ENCODE peak calls at places on chromosomes 2 and 18, in nine cellular contexts. V, H, W, P, N, U, X, G and J are unnamed samples.

GRCh38 chr2:72994991-72995380 is 76.5 kb downstream of the SFXN5 start:
- DNase-seq in H (no peak), G (no peak), N (no peak), P (no peak), U (no peak), X (peak; percentile 62), V (no peak), W (no peak), J (no peak)

GRCh38 chr2:74481961-74482800 is 617 bp downstream of the CCDC142 start:
- DNase-seq in H (peak; percentile 67), X (peak; percentile 87), G (no peak), N (peak; percentile 53), P (no peak), W (peak; percentile 70), U (peak; percentile 33), V (no peak), J (no peak)

GRCh38 chr2:112092286-112093041 is 37.4 kb downstream of the TMEM87B start:
- DNase-seq in X (no peak), H (no peak), V (no peak), U (peak; percentile 58), G (no peak), N (no peak), W (no peak), P (no peak), J (no peak)

GRCh38 chr2:40668435-40668834 is 216.5 kb upstream of the SLC8A1 start:
- DNase-seq in X (no peak), N (no peak), H (peak; percentile 53), G (no peak), U (no peak), V (no peak), P (no peak), W (no peak), J (peak; percentile 32)

GRCh38 chr18:36672437-36673344 is 156.1 kb downstream of the TPGS2 start:
- DNase-seq in P (no peak), N (no peak), W (peak; percentile 41), H (no peak), X (no peak), V (no peak), U (peak; percentile 99), G (peak; percentile 67), J (peak; percentile 6)

GRCh38 chr2:6254446-6254845 is 562.3 kb downstream of the SOX11 start:
- DNase-seq in X (no peak), V (no peak), P (no peak), U (no peak), N (no peak), W (no peak), H (no peak), G (no peak), J (peak; percentile 22)

GRCh38 chr2:168470188-168470879 is 14.3 kb downstream of the CERS6 start:
- DNase-seq in P (no peak), N (no peak), U (no peak), X (no peak), H (no peak), W (no peak), G (no peak), V (no peak), J (no peak)

GRCh38 chr2:45223531-45223930 is 214.3 kb upstream of the SIX2 start:
- DNase-seq in W (no peak), N (no peak), P (no peak), X (no peak), V (no peak), U (no peak), G (no peak), H (no peak), J (no peak)

GRCh38 chr18:51658436-51658835 is 461.0 kb upstream of the MEX3C start:
- DNase-seq in H (no peak), X (no peak), V (no peak), N (no peak), U (no peak), G (no peak), P (no peak), W (no peak), J (no peak)

GRCh38 chr2:104847821-104848160 is 6.1 kb upstream of the POU3F3 start:
- DNase-seq in H (no peak), U (no peak), G (no peak), W (no peak), N (no peak), V (no peak), P (no peak), X (no peak), J (no peak)

GRCh38 chr18:11981633-11982366 is 493 bp downstream of the IMPA2 start:
- DNase-seq in V (no peak), G (no peak), U (peak; percentile 20), N (no peak), W (peak; percentile 54), H (peak; percentile 55), P (peak; percentile 69), X (peak; percentile 84), J (no peak)

GRCh38 chr2:220961461-220961860 is 610.6 kb downstream of the EPHA4 start:
- DNase-seq in N (no peak), P (no peak), V (no peak), U (no peak), X (no peak), G (no peak), H (no peak), W (no peak), J (no peak)

GRCh38 chr18:12307251-12307736 is 747 bp upstream of the TUBB6 start:
- DNase-seq in H (peak; percentile 73), X (peak; percentile 90), N (no peak), V (no peak), G (no peak), U (peak; percentile 63), P (no peak), W (peak; percentile 59), J (peak; percentile 53)

GRCh38 chr2:230849633-230850357 is 14.9 kb upstream of the ITM2C start:
- DNase-seq in U (no peak), G (peak; percentile 78), X (no peak), P (peak; percentile 74), W (no peak), N (no peak), H (no peak), V (no peak), J (peak; percentile 31)

GRCh38 chr2:96091141-96091710 is 25.1 kb downstream of the ADRA2B start:
- DNase-seq in N (no peak), W (peak; percentile 24), U (no peak), V (no peak), G (peak; percentile 49), X (no peak), H (no peak), P (peak; percentile 79), J (no peak)

GRCh38 chr2:219073413-219074129 is 12.8 kb upstream of the IHH start:
- DNase-seq in G (no peak), U (peak; percentile 41), V (no peak), X (no peak), W (no peak), H (no peak), P (no peak), N (peak; percentile 63), J (peak; percentile 77)

GRCh38 chr2:61419129-61419528 is 51.8 kb downstream of the USP34 start:
- DNase-seq in V (no peak), X (no peak), H (no peak), N (no peak), G (no peak), P (no peak), W (no peak), U (no peak), J (no peak)

GRCh38 chr2:99880148-99880983 is 262.0 kb downstream of the AFF3 start:
- DNase-seq in N (peak; percentile 57), V (no peak), X (peak; percentile 64), H (no peak), W (no peak), U (peak; percentile 93), P (no peak), G (no peak), J (peak; percentile 1)

GRCh38 chr2:51103205-51103604 is 71.3 kb upstream of the NRXN1 start:
- DNase-seq in G (peak; percentile 57), P (no peak), X (no peak), N (no peak), W (peak; percentile 32), U (peak; percentile 5), V (no peak), H (no peak), J (no peak)

GRCh38 chr2:129587426-129588064 is 391.9 kb upstream of the RAB6C start:
- DNase-seq in W (no peak), V (no peak), N (no peak), P (no peak), G (peak; percentile 43), U (no peak), H (no peak), X (no peak), J (no peak)
- H3K4me3 ChIP-seq in W (no peak overlapping the region), V (no peak overlapping the region), N (no peak overlapping the region), P (no peak overlapping the region), G (no peak overlapping the region), U (no peak overlapping the region), H (no peak overlapping the region), X (no peak overlapping the region), J (no peak overlapping the region)

DNA sequence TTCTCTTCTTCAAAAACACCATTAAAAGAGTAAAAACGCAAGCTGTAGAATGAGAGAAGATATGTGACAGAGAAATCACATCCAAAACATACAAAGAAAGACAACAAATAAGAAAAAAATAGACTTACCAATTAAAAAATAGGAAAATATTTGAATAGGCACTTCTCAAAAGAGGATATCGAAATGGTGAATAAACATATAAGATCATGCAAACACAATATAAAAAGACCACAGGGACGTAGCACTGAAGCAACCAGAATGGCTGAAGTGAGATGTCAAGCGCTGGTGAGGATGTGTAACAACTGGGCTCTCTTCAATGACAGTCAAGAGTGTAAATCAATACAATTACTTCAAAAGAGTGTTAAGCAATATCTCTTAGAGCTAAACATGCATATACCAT is 202.3 kb downstream of the ZBTB7C start:
- DNase-seq in P (no peak), H (no peak), U (no peak), G (no peak), N (no peak), W (no peak), X (no peak), V (no peak), J (no peak)
- H3K27me3 ChIP-seq in P (no peaks in the 10 kb centered on the region), H (no peaks in the 10 kb centered on the region), U (no peaks in the 10 kb centered on the region), G (no peaks in the 10 kb centered on the region), N (no peaks in the 10 kb centered on the region), W (no peaks in the 10 kb centered on the region), X (no peaks in the 10 kb centered on the region), V (no peaks in the 10 kb centered on the region), J (no peaks in the 10 kb centered on the region)

DNA sequence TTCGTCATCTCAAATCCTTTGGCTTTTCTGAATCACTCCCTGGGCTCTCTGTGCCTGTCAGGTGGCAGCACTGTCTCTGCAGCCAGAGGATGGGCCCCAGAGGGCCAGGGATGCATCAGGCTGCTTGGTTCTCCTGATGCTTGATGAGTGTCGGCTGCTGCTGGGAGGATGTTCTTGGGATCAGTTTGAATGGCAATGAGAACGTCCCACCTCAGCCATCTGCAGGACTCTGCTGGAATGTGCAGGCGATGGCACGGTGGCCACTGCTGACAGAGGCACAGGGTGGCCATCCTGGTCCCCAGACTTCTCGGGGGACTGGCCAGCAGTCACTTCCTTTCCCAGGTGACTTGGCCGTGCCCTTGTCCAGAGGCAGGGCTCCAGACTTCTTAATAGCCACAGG is 146.0 kb downstream of the FAM210A start:
- DNase-seq in G (no peak), X (no peak), N (no peak), W (no peak), V (no peak), P (no peak), H (no peak), U (no peak), J (no peak)
- H3K4me3 ChIP-seq in G (no peak overlapping the region), X (no peak overlapping the region), N (no peak overlapping the region), W (no peak overlapping the region), V (no peak overlapping the region), P (no peak overlapping the region), H (no peak overlapping the region), U (no peak overlapping the region), J (no peak overlapping the region)

DNA sequence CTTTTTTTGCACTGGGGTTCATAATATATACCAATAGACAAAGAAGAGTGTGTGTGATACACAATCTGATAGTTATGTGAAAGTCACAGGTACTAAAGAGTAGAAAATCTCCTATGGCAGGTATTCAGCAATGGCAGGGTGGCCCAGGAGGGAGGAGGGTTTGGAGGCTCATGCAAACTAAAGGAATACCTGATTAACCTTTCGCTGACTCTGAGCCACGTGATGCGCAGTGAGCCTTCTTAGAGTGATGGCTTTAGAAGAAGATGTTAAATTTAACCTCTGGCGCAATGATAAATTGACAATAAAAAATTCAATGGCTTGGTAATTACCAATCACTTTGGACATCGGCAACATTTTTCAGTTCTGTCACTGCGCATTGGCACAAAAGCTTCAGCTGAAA is 250.8 kb upstream of the HNRNPA3 start:
- DNase-seq in U (no peak), W (no peak), X (no peak), G (no peak), V (no peak), N (no peak), H (no peak), P (no peak), J (no peak)
- H3K27me3 ChIP-seq in U (no peaks in the 10 kb centered on the region), W (no peaks in the 10 kb centered on the region), X (peaks cover 2% of the 10 kb centered on the region), G (no peaks in the 10 kb centered on the region), V (no peaks in the 10 kb centered on the region), N (peaks cover 2% of the 10 kb centered on the region), H (no peaks in the 10 kb centered on the region), P (no peaks in the 10 kb centered on the region), J (peaks cover 54% of the 10 kb centered on the region)